ENCODE peak calls at places on chromosome 1, in five cellular contexts. R is GM12878, H is transverse colon, L is ovary, Y is A549. B is an unnamed sample.

GRCh38 chr1:27967106-27967883 is 7.5 kb downstream of the XKR8 start:
- DNase-seq in R (no peak), H (no peak), L (no peak), Y (no peak), B (no peak)

GRCh38 chr1:230074270-230074669 is 7.2 kb downstream of the GALNT2 start:
- DNase-seq in R (no peak), H (no peak), L (no peak), Y (no peak), B (no peak)

GRCh38 chr1:53559391-53559815 is 100.2 kb downstream of the DMRTB1 start:
- DNase-seq in R (no peak), H (peak), L (no peak), Y (no peak), B (no peak)

GRCh38 chr1:244100691-244101453 is 49.8 kb downstream of the ZBTB18 start:
- DNase-seq in R (no peak), H (no peak), L (no peak), Y (no peak), B (no peak)

GRCh38 chr1:61081637-61082335 is 575 bp upstream of the NFIA start:
- DNase-seq in R (no peak), H (peak), L (peak), Y (peak), B (no peak)

GRCh38 chr1:34827341-34827941 is 32.1 kb downstream of the SMIM12 start:
- DNase-seq in R (no peak), H (no peak), L (no peak), Y (no peak), B (no peak)

GRCh38 chr1:31072304-31072746 is 6.8 kb upstream of the PUM1 start:
- DNase-seq in R (no peak), H (no peak), L (no peak), Y (no peak), B (no peak)

GRCh38 chr1:240455228-240455821 is 156.6 kb downstream of the GREM2 start:
- DNase-seq in R (no peak), H (no peak), L (no peak), Y (no peak), B (no peak)

GRCh38 chr1:234235373-234235772 is 137.9 kb upstream of the COA6 start:
- DNase-seq in R (no peak), H (no peak), L (no peak), Y (no peak), B (no peak)

GRCh38 chr1:155085504-155086181 is 7.0 kb downstream of the EFNA3 start:
- DNase-seq in R (no peak), H (peak), L (peak), Y (no peak), B (no peak)

GRCh38 chr1:241716915-241717651 is 65.0 kb downstream of the WDR64 start:
- DNase-seq in R (no peak), H (no peak), L (no peak), Y (no peak), B (no peak)

GRCh38 chr1:27658951-27659496 is 13.0 kb downstream of the IFI6 start:
- DNase-seq in R (peak), H (peak), L (no peak), Y (no peak), B (no peak)

GRCh38 chr1:22915280-22915679 is 57.4 kb downstream of the LACTBL1 start:
- DNase-seq in R (no peak), H (no peak), L (no peak), Y (no peak), B (no peak)

GRCh38 chr1:86258106-86258505 is 101.5 kb upstream of the COL24A1 start:
- DNase-seq in R (no peak), H (no peak), L (no peak), Y (no peak), B (no peak)

GRCh38 chr1:175005085-175005783 is 5.5 kb downstream of the CACYBP start:
- DNase-seq in R (no peak), H (no peak), L (no peak), Y (no peak), B (no peak)

GRCh38 chr1:156765664-156766063 is 1.7 kb upstream of the PRCC start:
- DNase-seq in R (no peak), H (no peak), L (no peak), Y (no peak), B (no peak)

GRCh38 chr1:241532173-241532553 is at the start of gene KMO:
- DNase-seq in R (no peak), H (no peak), L (no peak), Y (no peak), B (no peak)

GRCh38 chr1:119516680-119517079 is 9.7 kb downstream of the HSD3B1 start:
- DNase-seq in R (no peak), H (no peak), L (no peak), Y (peak), B (no peak)

GRCh38 chr1:81619156-81619555 is 181.6 kb upstream of the ADGRL2 start:
- DNase-seq in R (no peak), H (no peak), L (no peak), Y (no peak), B (no peak)

GRCh38 chr1:30906631-30907389 is 1.7 kb downstream of the SDC3 start:
- DNase-seq in R (no peak), H (no peak), L (no peak), Y (no peak), B (no peak)

GRCh38 chr1:227766015-227766634 is 30.9 kb downstream of the SNAP47 start:
- DNase-seq in R (no peak), H (peak), L (no peak), Y (no peak), B (no peak)

GRCh38 chr1:180522204-180522497 is 19.8 kb upstream of the ACBD6 start:
- DNase-seq in R (no peak), H (no peak), L (no peak), Y (no peak), B (no peak)

GRCh38 chr1:174789399-174789798 is 210.3 kb upstream of the CACYBP start:
- DNase-seq in R (peak), H (no peak), L (no peak), Y (no peak), B (no peak)

GRCh38 chr1:212960932-212961331 is 10.6 kb downstream of the VASH2 start:
- DNase-seq in R (no peak), H (no peak), L (no peak), Y (no peak), B (no peak)

GRCh38 chr1:212606734-212607205 is 1.8 kb upstream of the ATF3 start:
- DNase-seq in R (no peak), H (peak), L (peak), Y (no peak), B (peak)

GRCh38 chr1:202101182-202101581 is 21.5 kb upstream of the GPR37L1 start:
- DNase-seq in R (no peak), H (no peak), L (no peak), Y (no peak), B (no peak)

GRCh38 chr1:232183266-232183800 is 446.6 kb downstream of the SIPA1L2 start:
- DNase-seq in R (no peak), H (no peak), L (no peak), Y (no peak), B (no peak)

GRCh38 chr1:117146570-117147340 is 25.2 kb upstream of the TRIM45 start:
- DNase-seq in R (no peak), H (no peak), L (no peak), Y (peak), B (no peak)

GRCh38 chr1:56494306-56494705 is 85.1 kb downstream of the PLPP3 start:
- DNase-seq in R (no peak), H (no peak), L (no peak), Y (no peak), B (no peak)

GRCh38 chr1:38183094-38183493 is 136.5 kb upstream of the POU3F1 start:
- DNase-seq in R (no peak), H (no peak), L (no peak), Y (no peak), B (no peak)

GRCh38 chr1:38178236-38178635 is 131.6 kb upstream of the POU3F1 start:
- DNase-seq in R (no peak), H (no peak), L (no peak), Y (no peak), B (no peak)

GRCh38 chr1:38175062-38175461 is 128.5 kb upstream of the POU3F1 start:
- DNase-seq in R (no peak), H (no peak), L (no peak), Y (no peak), B (no peak)

GRCh38 chr1:38183747-38184146 is 137.2 kb upstream of the POU3F1 start:
- DNase-seq in R (no peak), H (no peak), L (no peak), Y (no peak), B (no peak)

GRCh38 chr1:38179423-38179822 is 132.8 kb upstream of the POU3F1 start:
- DNase-seq in R (no peak), H (no peak), L (no peak), Y (no peak), B (no peak)
- H3K27ac ChIP-seq in R (no peak), H (no peak), L (no peak), Y (no peak), B (no peak)

GRCh38 chr1:115867216-115867615 is 26.3 kb upstream of the NHLH2 start:
- DNase-seq in R (no peak), H (no peak), L (no peak), Y (no peak), B (no peak)
- TF ChIP-seq EP300 in R (no peak), H (no peak), L (no peak), Y (no peak), B (no peak)

GRCh38 chr1:72557446-72558049 is 275.2 kb upstream of the NEGR1 start:
- DNase-seq in R (no peak), H (no peak), L (no peak), Y (no peak), B (no peak)
- TF ChIP-seq CTCF in R (no peak), H (no peak), L (no peak), Y (no peak), B (no peak)

DNA sequence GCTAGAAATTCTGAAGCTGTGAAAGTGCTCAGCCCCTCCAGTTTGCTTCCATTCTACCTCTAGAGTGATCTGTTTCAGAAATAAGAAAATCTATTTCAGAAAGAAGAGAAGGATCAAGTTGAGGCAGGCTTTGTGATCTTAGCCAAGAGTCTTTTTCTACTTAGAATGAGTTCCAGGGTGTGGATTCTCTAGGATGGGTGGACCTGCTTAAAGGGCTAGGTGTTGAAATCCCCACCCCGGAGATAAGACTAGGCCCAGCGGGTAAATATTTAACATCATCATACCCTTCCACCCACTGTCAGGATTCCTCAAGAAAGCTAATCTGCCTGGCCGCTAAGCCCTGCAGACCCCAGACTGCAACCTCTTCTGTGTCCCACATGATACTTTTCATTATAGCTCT is 5.8 kb downstream of the IGSF9 start:
- DNase-seq in R (no peak), H (no peak), L (no peak), Y (no peak), B (no peak)
- H3K27ac ChIP-seq in R (no peak), H (peak), L (no peak), Y (no peak), B (no peak)

GRCh38 chr1:18468570-18468969 is 12.2 kb upstream of the KLHDC7A start:
- DNase-seq in R (no peak), H (no peak), L (no peak), Y (no peak), B (no peak)
- TF ChIP-seq EP300 in R (no peak), H (no peak), L (no peak), Y (no peak), B (no peak)

GRCh38 chr1:100350787-100351094 is 1.6 kb upstream of the CDC14A start:
- DNase-seq in R (no peak), H (peak), L (peak), Y (no peak), B (no peak)

GRCh38 chr1:100353988-100354387 is 1.7 kb downstream of the CDC14A start:
- DNase-seq in R (no peak), H (no peak), L (no peak), Y (peak), B (no peak)

GRCh38 chr1:100351095-100351884 is 1.0 kb upstream of the CDC14A start:
- DNase-seq in R (peak), H (peak), L (peak), Y (peak), B (peak)

GRCh38 chr1:100353073-100353801 is 931 bp downstream of the CDC14A start:
- DNase-seq in R (peak), H (peak), L (no peak), Y (peak), B (no peak)

DNA sequence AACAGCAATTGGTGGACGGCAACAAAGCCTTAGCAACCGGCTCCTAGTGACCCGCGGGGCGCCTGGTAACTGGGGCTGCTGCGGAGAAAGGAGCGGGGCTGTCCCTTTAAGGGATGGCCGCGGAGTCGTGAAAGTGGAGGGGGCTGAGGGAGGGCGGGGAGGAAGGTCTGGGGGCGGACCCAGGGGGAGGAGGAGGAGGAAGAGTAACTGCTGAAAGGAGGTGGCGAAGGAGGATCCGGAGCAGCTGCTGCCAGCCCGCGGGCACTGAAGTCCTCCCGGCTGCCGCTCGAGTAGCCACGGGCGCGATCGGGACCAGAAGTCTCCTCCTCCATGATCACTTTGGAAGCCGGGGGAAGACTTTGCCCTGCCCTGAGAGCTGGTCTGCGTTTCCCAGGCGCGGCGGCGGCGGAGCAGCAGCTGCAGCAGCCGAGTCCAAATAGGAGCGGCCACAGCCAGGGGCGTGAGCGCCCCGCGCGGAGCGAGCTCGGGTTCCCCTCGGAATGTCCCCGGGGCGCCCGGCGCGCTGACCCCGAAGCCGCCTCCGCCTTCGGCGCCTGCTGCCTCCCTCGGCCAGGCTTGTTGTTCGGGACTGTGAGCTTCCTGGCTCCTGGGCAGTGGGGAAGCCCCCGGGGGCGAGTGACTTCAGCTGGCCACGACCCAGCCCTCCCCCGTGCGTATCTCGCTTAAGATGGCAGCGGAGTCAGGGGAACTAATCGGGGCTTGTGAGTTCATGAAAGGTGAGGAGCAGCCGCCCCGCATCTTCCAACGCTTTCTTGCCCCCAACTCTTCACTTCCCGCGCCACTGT is at the start of gene CDC14A:
- DNase-seq in R (peak), H (peak), L (peak), Y (peak), B (peak)
- TF ChIP-seq CTCF in R (no peak), H (no peak), L (no peak), Y (no peak), B (no peak)

GRCh38 chr1:157993179-157994080 is at the start of gene KIRREL1:
- DNase-seq in R (no peak), H (peak), L (peak), Y (no peak), B (peak)
- H3K27ac ChIP-seq in R (no peak), H (peak), L (peak), Y (peak), B (peak)